ENCODE peak calls at places on chromosomes 3 and 15, in six cellular contexts. S, N, B, J, D and H are unnamed samples.

GRCh38 chr3:45761831-45762230 is 34.5 kb downstream of the SLC6A20 start:
- ATAC-seq in S (peak; percentile 10), D (no peak), J (no peak), B (no peak), N (no peak), H (no peak)

GRCh38 chr3:148643389-148643840 is 54.3 kb upstream of the AGTR1 start:
- ATAC-seq in S (no peak), D (no peak), B (no peak), N (peak; percentile 93), J (peak; percentile 43), H (peak; percentile 34)

GRCh38 chr3:161038725-161039124 is 66.4 kb downstream of the B3GALNT1 start:
- ATAC-seq in S (no peak), J (no peak), D (no peak), B (peak; percentile 57), N (no peak), H (no peak)

GRCh38 chr3:179071569-179072397 is at the start of gene ZMAT3:
- ATAC-seq in B (peak; percentile 92), D (peak; percentile 73), S (peak; percentile 96), J (peak; percentile 99), N (peak; percentile 97), H (peak; percentile 96)

GRCh38 chr15:40925863-40926658 is 3.1 kb upstream of the DLL4 start:
- ATAC-seq in D (no peak), J (peak; percentile 4), S (no peak), N (no peak), B (no peak), H (no peak)

GRCh38 chr15:43274136-43274535 is 7.4 kb upstream of the TGM5 start:
- ATAC-seq in B (no peak), S (peak; percentile 33), J (no peak), D (no peak), N (no peak), H (no peak)

GRCh38 chr3:9409981-9410849 is 12.8 kb downstream of the SETD5 start:
- ATAC-seq in J (peak; percentile 29), B (peak; percentile 74), D (peak; percentile 70), N (no peak), S (no peak), H (no peak)

GRCh38 chr3:50015918-50016317 is 72.8 kb upstream of the RBM5 start:
- ATAC-seq in B (no peak), N (no peak), D (no peak), J (no peak), S (no peak), H (no peak)

GRCh38 chr3:57822686-57823085 is 66.6 kb downstream of the SLMAP start:
- ATAC-seq in J (no peak), N (no peak), D (no peak), B (no peak), S (no peak), H (no peak)

GRCh38 chr15:74956648-74957300 is at the start of gene RPP25:
- ATAC-seq in N (peak; percentile 93), B (peak; percentile 91), J (peak; percentile 95), S (peak; percentile 84), D (peak; percentile 94), H (peak; percentile 90)
- TF ChIP-seq POLR2A in N (peak; percentile 95), B (peak; percentile 70), J (peak; percentile 53), S (no peak), D (peak; percentile 76), H (no peak)

GRCh38 chr3:106811376-106811775 is 565.9 kb upstream of the CCDC54 start:
- ATAC-seq in J (no peak), N (no peak), S (no peak), B (no peak), D (no peak), H (no peak)
- TF ChIP-seq EP300 in J (no peak), N (no peak), S (no peak), B (no peak), D (no peak), H (no peak)

GRCh38 chr3:73625124-73625665 is 454 bp upstream of the PDZRN3 start:
- ATAC-seq in J (peak; percentile 73), N (peak; percentile 43), S (peak; percentile 66), B (no peak), D (no peak), H (peak; percentile 44)

GRCh38 chr3:73624363-73625123 is at the start of gene PDZRN3:
- ATAC-seq in J (peak; percentile 89), S (peak; percentile 66), N (no peak), D (no peak), B (no peak), H (peak; percentile 73)

GRCh38 chr3:73622135-73622534 is 2.6 kb downstream of the PDZRN3 start:
- ATAC-seq in N (no peak), J (no peak), B (no peak), S (peak; percentile 81), D (no peak), H (peak; percentile 47)

GRCh38 chr3:73623316-73623715 is 1.4 kb downstream of the PDZRN3 start:
- ATAC-seq in S (no peak), J (no peak), D (no peak), N (no peak), B (no peak), H (no peak)

GRCh38 chr3:73623996-73624362 is 762 bp downstream of the PDZRN3 start:
- ATAC-seq in N (no peak), D (no peak), B (no peak), S (no peak), J (peak; percentile 74), H (peak; percentile 44)
- TF ChIP-seq POLR2A in N (no peak), D (no peak), B (no peak), S (no peak), J (no peak), H (no peak)

GRCh38 chr3:62095080-62095479 is 278.3 kb downstream of the FEZF2 start:
- ATAC-seq in S (no peak), B (no peak), D (peak; percentile 20), J (no peak), N (no peak), H (no peak)

GRCh38 chr3:62095756-62096155 is 277.6 kb downstream of the FEZF2 start:
- ATAC-seq in B (no peak), J (no peak), N (no peak), D (no peak), S (no peak), H (no peak)

GRCh38 chr3:62096521-62096920 is 276.8 kb downstream of the FEZF2 start:
- ATAC-seq in N (no peak), S (no peak), D (no peak), J (no peak), B (no peak), H (no peak)

GRCh38 chr3:62098646-62099365 is 274.5 kb downstream of the FEZF2 start:
- ATAC-seq in J (no peak), D (no peak), N (no peak), B (no peak), S (no peak), H (no peak)

GRCh38 chr3:62097121-62097520 is 276.2 kb downstream of the FEZF2 start:
- ATAC-seq in J (peak; percentile 70), N (no peak), S (no peak), D (no peak), B (no peak), H (peak; percentile 75)
- TF ChIP-seq EP300 in J (no peak), N (no peak), S (no peak), D (no peak), B (no peak), H (no peak)

GRCh38 chr3:133592843-133593242 is 19.4 kb downstream of the CDV3 start:
- ATAC-seq in N (no peak), D (peak; percentile 44), S (no peak), B (no peak), J (peak; percentile 60), H (no peak)

GRCh38 chr3:133589503-133589902 is 16.0 kb downstream of the CDV3 start:
- ATAC-seq in B (no peak), N (no peak), D (no peak), S (no peak), J (no peak), H (no peak)

GRCh38 chr3:133588784-133589465 is 15.4 kb downstream of the CDV3 start:
- ATAC-seq in S (no peak), J (no peak), B (peak; percentile 23), D (peak; percentile 11), N (no peak), H (no peak)

GRCh38 chr3:133593243-133593642 is 19.8 kb downstream of the CDV3 start:
- ATAC-seq in D (peak; percentile 4), B (no peak), J (no peak), N (no peak), S (no peak), H (no peak)

DNA sequence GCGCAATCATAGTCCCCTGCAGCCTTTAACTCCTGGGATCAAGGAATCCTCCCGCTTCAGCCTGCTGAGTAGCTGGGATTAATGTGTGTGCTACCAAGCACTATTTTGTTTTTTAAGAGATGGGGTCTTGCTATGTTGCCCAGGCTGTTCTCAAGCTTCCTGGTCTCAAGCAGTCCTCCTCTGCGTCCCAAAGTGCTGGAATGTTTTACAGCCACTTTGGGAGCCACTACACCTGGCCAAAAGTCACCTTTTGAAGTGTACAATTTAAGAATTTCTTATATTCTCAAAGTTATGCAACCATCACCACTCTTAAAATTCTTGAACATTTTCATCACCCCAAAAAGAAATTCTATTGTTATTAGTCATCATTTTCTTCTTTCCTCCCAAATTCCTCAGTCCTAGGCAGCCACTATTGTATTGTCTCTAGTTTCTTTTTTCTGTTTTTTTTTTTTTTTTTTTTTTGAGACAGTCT is 17.8 kb downstream of the CDV3 start:
- ATAC-seq in N (peak; percentile 50), S (peak; percentile 33), B (no peak), D (no peak), J (peak; percentile 62), H (peak; percentile 66)
- TF ChIP-seq POLR2A in N (no peak), S (no peak), B (no peak), D (no peak), J (no peak), H (no peak)

GRCh38 chr15:73993211-73993994 is 1.1 kb upstream of the PML start:
- ATAC-seq in D (no peak), N (no peak), J (no peak), S (no peak), B (no peak), H (no peak)
- TF ChIP-seq EP300 in D (no peak), N (no peak), J (no peak), S (no peak), B (no peak), H (no peak)

GRCh38 chr15:92910451-92910850 is 10.3 kb downstream of the CHD2 start:
- ATAC-seq in J (no peak), D (no peak), B (no peak), S (no peak), N (no peak), H (no peak)
- TF ChIP-seq POLR2A in J (no peak), D (no peak), B (no peak), S (no peak), N (no peak), H (no peak)

GRCh38 chr3:6737223-6737994 is 123.5 kb upstream of the GRM7 start:
- ATAC-seq in D (peak; percentile 68), S (no peak), J (no peak), N (no peak), B (no peak), H (no peak)

GRCh38 chr3:6733699-6734394 is 127.1 kb upstream of the GRM7 start:
- ATAC-seq in J (no peak), S (no peak), B (peak; percentile 91), D (no peak), N (no peak), H (no peak)

GRCh38 chr3:6734395-6734746 is 126.5 kb upstream of the GRM7 start:
- ATAC-seq in S (no peak), N (no peak), B (peak; percentile 66), D (no peak), J (no peak), H (no peak)

GRCh38 chr3:6736781-6737180 is 124.1 kb upstream of the GRM7 start:
- ATAC-seq in S (no peak), B (no peak), N (no peak), J (no peak), D (no peak), H (no peak)

GRCh38 chr3:6732807-6733206 is 128.1 kb upstream of the GRM7 start:
- ATAC-seq in D (no peak), N (no peak), J (no peak), S (no peak), B (no peak), H (no peak)
- TF ChIP-seq EP300 in D (no peak), N (no peak), J (no peak), S (no peak), B (no peak), H (no peak)